ENCODE peak calls at places on chromosomes 7 and 10, in six cellular contexts. E is HCT116, V is heart left ventricle, N is fibroblast of lung, O is K562, Z is H9. P is an unnamed sample. For H3K4me1, the result is how much of the 10 kb centered on the place peaks cover.

GRCh38 chr10:124565565-124566221 is 104.1 kb downstream of the LHPP start:
- DNase-seq in E (peak), Z (peak), V (peak), O (peak), N (peak), P (no peak)

GRCh38 chr10:35572583-35572982 is 32.6 kb upstream of the GJD4 start:
- DNase-seq in E (no peak), O (no peak), V (no peak), Z (no peak), N (no peak), P (no peak)

GRCh38 chr10:88386204-88386877 is 196.8 kb downstream of the RNLS start:
- DNase-seq in O (no peak), Z (no peak), E (no peak), N (peak), V (no peak), P (peak)

GRCh38 chr10:126904807-126905686 is at the start of gene DOCK1:
- DNase-seq in Z (peak), N (peak), V (peak), E (peak), O (no peak), P (peak)

GRCh38 chr7:129343099-129343700 is 91.0 kb upstream of the STRIP2 start:
- DNase-seq in N (peak), Z (no peak), V (no peak), O (peak), E (peak), P (peak)

GRCh38 chr7:150756858-150757257 is 19.6 kb downstream of the GIMAP5 start:
- DNase-seq in O (peak), E (no peak), Z (no peak), N (no peak), V (no peak), P (no peak)

GRCh38 chr10:103859161-103860141 is 4.1 kb upstream of the SH3PXD2A start:
- DNase-seq in Z (peak), O (peak), N (peak), V (no peak), E (peak), P (peak)

GRCh38 chr10:110165867-110166266 is 41.5 kb upstream of the MXI1 start:
- DNase-seq in Z (peak), V (no peak), O (no peak), E (no peak), N (no peak), P (no peak)

GRCh38 chr7:95476904-95477594 is 8.7 kb upstream of the ASB4 start:
- DNase-seq in O (peak), E (peak), Z (no peak), V (no peak), N (peak), P (peak)

GRCh38 chr10:17214991-17215781 is 12.9 kb upstream of the VIM start:
- DNase-seq in N (peak), O (no peak), Z (no peak), V (no peak), E (peak), P (no peak)

GRCh38 chr7:150988230-150989226 is 2.3 kb upstream of the NOS3 start:
- DNase-seq in Z (peak), V (peak), N (no peak), E (no peak), O (peak), P (peak)

GRCh38 chr7:11082552-11083213 is 109.0 kb downstream of the PHF14 start:
- DNase-seq in Z (peak), O (no peak), E (no peak), N (peak), V (no peak), P (peak)

GRCh38 chr10:75417522-75417927 is 13.9 kb upstream of the LRMDA start:
- DNase-seq in Z (peak), E (no peak), V (no peak), O (no peak), N (no peak), P (no peak)

GRCh38 chr10:75414527-75414926 is 13.0 kb upstream of the ZNF503 start:
- DNase-seq in V (no peak), Z (no peak), N (no peak), E (no peak), O (no peak), P (no peak)

GRCh38 chr10:75418287-75418686 is 13.1 kb upstream of the LRMDA start:
- DNase-seq in E (no peak), V (no peak), Z (no peak), N (no peak), O (no peak), P (no peak)

GRCh38 chr10:75422913-75423312 is 8.5 kb upstream of the LRMDA start:
- DNase-seq in N (no peak), E (no peak), Z (no peak), V (no peak), O (no peak), P (no peak)

GRCh38 chr10:75418712-75419111 is 12.7 kb upstream of the LRMDA start:
- DNase-seq in N (no peak), Z (no peak), E (no peak), V (no peak), O (no peak), P (no peak)
- H3K4me1 ChIP-seq in N (under half), Z (under half), E (under half), V (under half), O (under half), P (under half)

GRCh38 chr10:70827358-70827757 is 11.6 kb downstream of the SGPL1 start:
- DNase-seq in N (no peak), O (no peak), Z (no peak), V (no peak), E (no peak), P (no peak)
- H3K27ac ChIP-seq in N (no peak), O (no peak), Z (no peak), V (no peak), E (no peak), P (no peak)

DNA sequence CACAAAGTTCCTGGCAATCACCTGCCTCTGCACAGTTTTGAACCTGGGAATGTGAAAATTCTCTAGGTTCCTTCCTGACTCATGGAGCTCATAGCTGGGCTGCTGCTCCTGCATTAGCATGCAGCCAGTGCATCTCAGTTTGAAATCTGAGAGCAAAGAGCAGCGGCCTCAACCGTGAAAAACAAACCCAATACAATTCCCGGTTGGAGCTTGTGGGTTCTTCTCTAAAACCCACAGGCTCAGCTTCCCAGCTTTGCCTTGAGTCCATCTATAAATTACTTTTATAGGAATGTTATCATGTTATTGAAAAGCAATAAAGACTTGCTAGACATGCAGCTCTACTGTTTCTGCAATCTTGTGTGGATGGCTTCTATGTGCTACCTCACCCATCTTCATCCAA is 191.7 kb downstream of the CXCL12 start:
- DNase-seq in E (no peak), O (no peak), V (no peak), N (no peak), Z (no peak), P (no peak)
- H3K4me1 ChIP-seq in E (under half), O (under half), V (under half), N (under half), Z (under half), P (under half)

GRCh38 chr7:66630529-66630928 is 1.8 kb downstream of the KCTD7 start:
- DNase-seq in N (no peak), O (no peak), V (no peak), E (no peak), Z (no peak), P (no peak)

GRCh38 chr7:66629222-66629658 is 559 bp downstream of the KCTD7 start:
- DNase-seq in O (peak), E (no peak), Z (no peak), N (no peak), V (no peak), P (no peak)

GRCh38 chr7:66629659-66630058 is 978 bp downstream of the KCTD7 start:
- DNase-seq in O (no peak), N (no peak), Z (no peak), V (no peak), E (no peak), P (no peak)

GRCh38 chr7:66628361-66629221 is at the start of gene KCTD7:
- DNase-seq in O (peak), V (peak), Z (peak), E (peak), N (peak), P (peak)

GRCh38 chr7:66631471-66631870 is 2.8 kb downstream of the KCTD7 start:
- DNase-seq in O (no peak), Z (no peak), V (no peak), N (no peak), E (no peak), P (no peak)
- H3K27ac ChIP-seq in O (no peak), Z (no peak), V (no peak), N (no peak), E (no peak), P (no peak)

DNA sequence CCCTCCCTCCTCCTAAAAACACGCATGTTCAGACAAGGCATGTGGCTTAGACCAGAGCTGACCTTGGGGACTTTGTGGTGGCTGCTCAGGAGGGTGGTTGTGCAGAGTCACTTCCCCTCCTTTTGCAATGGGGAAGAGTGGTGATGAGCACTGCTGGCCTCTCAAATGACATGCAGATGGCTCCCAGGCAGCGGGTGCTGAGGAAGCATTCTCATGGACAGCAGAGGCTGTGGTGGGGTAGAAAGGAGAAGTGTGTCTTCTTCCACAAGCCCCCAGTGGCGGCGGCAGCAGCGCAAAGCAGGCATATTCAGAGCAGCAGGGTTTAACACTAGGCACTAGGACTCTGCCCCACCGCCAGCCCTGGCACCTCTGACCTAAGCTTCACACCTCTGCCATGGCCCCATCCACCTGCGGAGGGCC is 105.9 kb upstream of the ANLN start:
- DNase-seq in V (peak), O (no peak), N (no peak), Z (no peak), E (no peak), P (no peak)
- H3K4me1 ChIP-seq in V (under half), O (under half), N (under half), Z (under half), E (half or more), P (under half)

GRCh38 chr10:93189959-93190358 is 116.3 kb downstream of the CYP26A1 start:
- DNase-seq in Z (no peak), N (no peak), E (no peak), O (no peak), V (no peak), P (no peak)
- H3K27ac ChIP-seq in Z (no peak), N (no peak), E (no peak), O (no peak), V (no peak), P (no peak)

DNA sequence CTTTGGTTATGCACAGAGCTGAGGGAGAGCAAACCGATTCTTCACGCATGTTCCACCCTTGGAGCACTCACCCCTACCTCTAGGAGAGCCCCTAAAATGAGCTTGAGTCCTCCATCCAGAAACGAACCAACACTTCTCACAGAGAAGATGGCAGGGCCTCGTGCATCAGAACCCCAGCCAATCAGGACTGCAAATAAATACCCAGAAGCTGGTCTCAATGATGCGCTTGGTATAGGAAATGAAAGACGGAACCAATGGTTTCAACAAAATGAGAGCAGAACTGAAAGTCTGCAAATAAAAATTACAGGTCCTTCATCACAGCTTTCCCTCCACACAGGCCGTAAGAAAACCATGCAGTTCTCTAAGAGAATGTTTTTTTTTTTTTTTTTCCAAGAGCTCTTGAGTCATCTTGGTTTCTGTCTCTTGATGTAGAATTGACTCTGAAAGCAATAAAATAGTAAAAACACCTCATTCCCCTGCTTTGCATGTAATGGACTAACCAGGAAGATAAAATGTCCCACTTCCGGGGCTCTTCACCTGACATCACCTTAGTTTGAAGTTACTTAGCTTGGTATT is 23.8 kb downstream of the KLF6 start:
- DNase-seq in O (no peak), E (no peak), N (no peak), Z (no peak), V (no peak), P (peak)
- H3K4me1 ChIP-seq in O (under half), E (half or more), N (under half), Z (under half), V (under half), P (under half)

GRCh38 chr7:153835712-153836265 is 216.4 kb upstream of the DPP6 start:
- DNase-seq in N (no peak), V (no peak), Z (no peak), O (no peak), E (no peak), P (no peak)
- H3K27ac ChIP-seq in N (no peak), V (no peak), Z (no peak), O (no peak), E (no peak), P (no peak)

GRCh38 chr10:97687785-97688781 is 1.0 kb upstream of the AVPI1 start:
- DNase-seq in E (no peak), V (no peak), O (no peak), N (peak), Z (no peak), P (no peak)
- H3K4me1 ChIP-seq in E (half or more), V (under half), O (half or more), N (under half), Z (under half), P (under half)

P was measured in hepatocyte.